ENCODE peak calls at places on chromosomes 16 and 17, in five cellular contexts. T is skeletal muscle cell, L is cardiac fibroblast, Z is fibroblast of gingiva, G is left cardiac atrium. V is an unnamed sample.
A peak's percentile ranks its signal among the peaks of the same experiment; 100 is the strongest.

GRCh38 chr17:78689029-78689428 is 93.0 kb downstream of the CYTH1 start:
- DNase-seq in G (no peak), Z (no peak), L (no peak), T (no peak), V (no peak)

GRCh38 chr17:73718912-73719311 is 74.7 kb upstream of the SDK2 start:
- DNase-seq in Z (no peak), T (no peak), L (no peak), G (no peak), V (no peak)

GRCh38 chr16:75391254-75391653 is 42.0 kb downstream of the CFDP1 start:
- DNase-seq in G (no peak), Z (no peak), L (no peak), T (no peak), V (no peak)

GRCh38 chr17:31918701-31919128 is 17.2 kb upstream of the UTP6 start:
- DNase-seq in Z (no peak), G (no peak), T (no peak), L (no peak), V (no peak)

GRCh38 chr16:414395-415169 is 10.9 kb upstream of the RAB11FIP3 start:
- DNase-seq in L (peak; percentile 10), T (no peak), G (no peak), Z (no peak), V (no peak)

GRCh38 chr16:46618516-46618915 is 2.7 kb downstream of the SHCBP1 start:
- DNase-seq in L (no peak), G (no peak), T (no peak), Z (no peak), V (no peak)

GRCh38 chr16:24471616-24472015 is 67.8 kb upstream of the RBBP6 start:
- DNase-seq in G (no peak), Z (no peak), L (no peak), T (no peak), V (no peak)

GRCh38 chr16:11546522-11547485 is 39.9 kb downstream of the LITAF start:
- DNase-seq in L (peak; percentile 31), T (no peak), Z (peak; percentile 72), G (no peak), V (no peak)

GRCh38 chr16:22751685-22752084 is 62.3 kb upstream of the HS3ST2 start:
- DNase-seq in T (no peak), L (no peak), Z (no peak), G (no peak), V (no peak)

GRCh38 chr16:3214904-3215600 is 19.9 kb downstream of the ZNF200 start:
- DNase-seq in L (no peak), G (no peak), T (no peak), Z (no peak), V (no peak)

GRCh38 chr17:52159159-52159809 is 770 bp upstream of the CA10 start:
- DNase-seq in T (no peak), L (no peak), Z (no peak), G (no peak), V (no peak)

GRCh38 chr17:65785109-65785508 is 223.7 kb upstream of the AXIN2 start:
- DNase-seq in G (no peak), L (peak; percentile 98), Z (peak; percentile 95), T (peak; percentile 85), V (no peak)

GRCh38 chr17:63700528-63701441 is 860 bp upstream of the LIMD2 start:
- DNase-seq in T (peak; percentile 25), G (peak; percentile 87), L (peak; percentile 41), Z (peak; percentile 29), V (peak; percentile 89)